ENCODE peak calls at places on chromosomes 5 and 9, in four cellular contexts. P is effector memory CD4-positive, alpha-beta T cell; U is SK-N-DZ; Z is lower lobe of right lung. M is an unnamed sample.

GRCh38 chr5:149264432-149265069 is 7.1 kb upstream of the AFAP1L1 start:
- DNase-seq in P (peak), U (no peak), Z (no peak), M (no peak)

GRCh38 chr5:82384025-82384750 is 106.0 kb upstream of the RPS23 start:
- DNase-seq in P (no peak), U (no peak), Z (no peak), M (no peak)

GRCh38 chr5:137708796-137709559 is 26.9 kb downstream of the KLHL3 start:
- DNase-seq in P (no peak), U (no peak), Z (no peak), M (no peak)

GRCh38 chr9:121662896-121663580 is 11.6 kb downstream of the DAB2IP start:
- DNase-seq in P (no peak), U (no peak), Z (no peak), M (no peak)

GRCh38 chr5:6246820-6247437 is 131.4 kb downstream of the MED10 start:
- DNase-seq in P (no peak), U (no peak), Z (no peak), M (no peak)

GRCh38 chr9:28121353-28121752 is 548.1 kb upstream of the C9orf72 start:
- DNase-seq in P (no peak), U (no peak), Z (no peak), M (no peak)

GRCh38 chr9:91714020-91714721 is 235.9 kb downstream of the ROR2 start:
- DNase-seq in P (no peak), U (no peak), Z (peak), M (peak)

GRCh38 chr9:69672828-69673640 is 863 bp upstream of the APBA1 start:
- DNase-seq in P (peak), U (peak), Z (peak), M (peak)

GRCh38 chr5:120093178-120093577 is 370.9 kb upstream of the PRR16 start:
- DNase-seq in P (no peak), U (no peak), Z (peak), M (no peak)

GRCh38 chr5:171783051-171783450 is 2.6 kb upstream of the SMIM23 start:
- DNase-seq in P (no peak), U (no peak), Z (no peak), M (no peak)

GRCh38 chr9:136863623-136864273 is 2.4 kb downstream of the EDF1 start:
- DNase-seq in P (no peak), U (no peak), Z (no peak), M (no peak)

M was measured in left cardiac atrium.